ENCODE peak calls at places on chromosomes 5 and 9, in seven cellular contexts. H is H1, C is upper lobe of right lung, Y is PC-9, D is body of pancreas, I is ovary, U is mammary epithelial cell. V is an unnamed sample. For H3K4me1, the result is how much of the 10 kb centered on the place peaks cover.

GRCh38 chr5:23146183-23146582 is 293.0 kb upstream of the CDH12 start:
- DNase-seq in U (no peak), H (no peak), Y (no peak), I (no peak), D (no peak), C (no peak), V (no peak)

GRCh38 chr5:75648712-75649111 is 37.5 kb downstream of the ANKDD1B start:
- DNase-seq in C (no peak), I (no peak), D (no peak), U (no peak), H (no peak), Y (no peak), V (no peak)

GRCh38 chr5:62144395-62145022 is 161.5 kb upstream of the KIF2A start:
- DNase-seq in H (no peak), U (peak), I (no peak), D (peak), Y (no peak), C (no peak), V (no peak)

GRCh38 chr5:181207214-181207959 is 2.4 kb upstream of the TRIM7 start:
- DNase-seq in H (peak), I (peak), U (peak), Y (peak), D (peak), C (peak), V (peak)

GRCh38 chr5:54254482-54255198 is 55.7 kb downstream of the ARL15 start:
- DNase-seq in C (no peak), H (no peak), D (no peak), I (no peak), Y (no peak), U (no peak), V (no peak)

GRCh38 chr5:31827862-31828261 is 188.9 kb downstream of the PDZD2 start:
- DNase-seq in D (no peak), I (no peak), H (no peak), Y (no peak), U (peak), C (no peak), V (peak)

GRCh38 chr5:77852514-77853352 is 76.6 kb upstream of the TBCA start:
- DNase-seq in D (peak), U (peak), I (peak), Y (no peak), H (peak), C (peak), V (no peak)

GRCh38 chr5:175464414-175465233 is 13.7 kb upstream of the SFXN1 start:
- DNase-seq in I (no peak), Y (no peak), C (no peak), D (peak), H (peak), U (peak), V (no peak)

GRCh38 chr9:121906074-121906520 is 187.0 kb downstream of the TTLL11 start:
- DNase-seq in C (no peak), I (no peak), D (no peak), U (peak), Y (no peak), H (no peak), V (peak)

GRCh38 chr9:125255781-125256391 is 5.7 kb upstream of the GAPVD1 start:
- DNase-seq in C (no peak), U (no peak), D (no peak), H (no peak), Y (no peak), I (no peak), V (no peak)

GRCh38 chr9:109035684-109036423 is 22.6 kb upstream of the CTNNAL1 start:
- DNase-seq in I (peak), H (no peak), U (peak), D (peak), C (no peak), Y (peak), V (peak)

GRCh38 chr5:64939772-64940510 is 171.2 kb downstream of the CWC27 start:
- DNase-seq in H (peak), I (peak), D (peak), Y (peak), U (no peak), C (peak), V (no peak)

GRCh38 chr9:74724317-74724716 is 163.4 kb downstream of the TRPM6 start:
- DNase-seq in Y (no peak), U (no peak), I (no peak), H (no peak), C (no peak), D (no peak), V (no peak)

GRCh38 chr9:127154390-127155191 is 32.2 kb upstream of the ANGPTL2 start:
- DNase-seq in U (no peak), D (no peak), I (peak), H (peak), Y (no peak), C (peak), V (no peak)

GRCh38 chr5:138720840-138721239 is 32.4 kb upstream of the CTNNA1 start:
- DNase-seq in D (no peak), Y (no peak), H (no peak), C (no peak), U (no peak), I (no peak), V (no peak)

GRCh38 chr9:121648799-121649198 is 2.6 kb upstream of the DAB2IP start:
- DNase-seq in H (no peak), D (no peak), U (no peak), I (no peak), C (no peak), Y (no peak), V (no peak)

GRCh38 chr5:154214236-154215106 is 23.9 kb downstream of the GALNT10 start:
- DNase-seq in U (peak), I (no peak), H (no peak), D (no peak), Y (peak), C (no peak), V (peak)

GRCh38 chr9:122442568-122442967 is 35.2 kb downstream of the OR1J1 start:
- DNase-seq in Y (no peak), H (no peak), D (no peak), C (no peak), I (no peak), U (no peak), V (no peak)

GRCh38 chr9:76177924-76178323 is 216.3 kb downstream of the RFK start:
- DNase-seq in D (no peak), H (no peak), C (no peak), U (no peak), Y (no peak), I (no peak), V (no peak)

GRCh38 chr9:31519826-31520225 is 864.6 kb upstream of the ACO1 start:
- DNase-seq in U (no peak), I (no peak), D (no peak), H (no peak), C (no peak), Y (no peak), V (no peak)

GRCh38 chr5:23840083-23840482 is 332.7 kb downstream of the PRDM9 start:
- DNase-seq in U (no peak), D (no peak), Y (no peak), C (no peak), H (no peak), I (no peak), V (no peak)

GRCh38 chr5:54867310-54867944 is 118.0 kb downstream of the ESM1 start:
- DNase-seq in C (no peak), Y (peak), D (no peak), I (no peak), U (peak), H (no peak), V (no peak)

GRCh38 chr5:132459983-132460834 is 30.4 kb downstream of the IRF1 start:
- DNase-seq in H (no peak), D (peak), I (no peak), C (no peak), U (no peak), Y (no peak), V (no peak)

GRCh38 chr9:72726951-72727350 is 205.5 kb downstream of the TMC1 start:
- DNase-seq in I (no peak), U (no peak), H (no peak), C (no peak), D (no peak), Y (no peak), V (no peak)

GRCh38 chr5:127074466-127074865 is 1.2 kb upstream of the C5orf63 start:
- DNase-seq in U (no peak), H (no peak), I (no peak), D (no peak), C (no peak), Y (no peak), V (no peak)

GRCh38 chr9:134813841-134814240 is 66.8 kb upstream of the FCN2 start:
- DNase-seq in I (no peak), D (no peak), U (no peak), C (no peak), H (no peak), Y (no peak), V (no peak)

GRCh38 chr5:148759101-148759500 is 67.3 kb upstream of the ADRB2 start:
- DNase-seq in H (no peak), Y (no peak), D (no peak), I (no peak), C (no peak), U (no peak), V (no peak)

GRCh38 chr5:172777381-172778222 is 6.6 kb upstream of the DUSP1 start:
- DNase-seq in Y (peak), H (no peak), C (peak), I (peak), U (peak), D (peak), V (no peak)

GRCh38 chr9:4979224-4979623 is 5.8 kb upstream of the JAK2 start:
- DNase-seq in I (no peak), Y (no peak), C (no peak), H (no peak), D (no peak), U (no peak), V (no peak)

GRCh38 chr9:133237271-133237731 is 28.3 kb upstream of the OBP2B start:
- DNase-seq in U (no peak), C (no peak), I (peak), H (peak), Y (no peak), D (no peak), V (peak)

GRCh38 chr9:134134949-134135342 is 936 bp upstream of the WDR5 start:
- DNase-seq in H (no peak), Y (no peak), I (no peak), D (no peak), U (peak), C (no peak), V (peak)

DNA sequence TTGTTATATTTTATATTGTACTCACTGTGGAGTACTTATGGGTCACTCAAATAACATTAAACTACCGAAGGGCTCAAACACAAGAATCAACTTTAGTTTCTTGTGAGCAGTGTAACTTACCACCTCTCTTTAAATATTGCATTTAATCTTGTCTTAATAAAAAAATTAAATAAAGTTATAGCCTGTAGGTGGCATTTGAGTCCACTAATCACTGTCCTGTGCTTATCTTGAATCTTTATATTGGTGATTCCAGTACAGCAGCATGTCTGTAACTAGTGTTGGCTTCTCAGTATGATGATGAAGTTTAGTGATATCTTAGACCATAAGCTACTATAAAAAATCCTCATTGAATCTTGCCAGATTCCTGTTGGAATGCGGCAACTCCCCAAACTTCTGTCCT is 313.8 kb downstream of the FAM170A start:
- DNase-seq in D (no peak), Y (no peak), U (no peak), C (no peak), I (no peak), H (no peak), V (no peak)
- TF ChIP-seq CTCF in D (peak), Y (peak), U (no peak), C (peak), I (peak), H (no peak), V (no peak)

GRCh38 chr9:89730715-89731114 is 125.9 kb downstream of the GADD45G start:
- DNase-seq in C (peak), D (peak), U (no peak), I (peak), Y (no peak), H (no peak), V (no peak)

GRCh38 chr9:89732952-89733349 is 128.1 kb downstream of the GADD45G start:
- DNase-seq in H (no peak), I (peak), U (no peak), D (no peak), C (no peak), Y (no peak), V (no peak)

GRCh38 chr9:89732295-89732951 is 127.6 kb downstream of the GADD45G start:
- DNase-seq in I (no peak), H (no peak), D (peak), U (no peak), C (no peak), Y (no peak), V (peak)

GRCh38 chr9:89731262-89731980 is 126.6 kb downstream of the GADD45G start:
- DNase-seq in H (no peak), C (no peak), U (no peak), I (no peak), Y (no peak), D (no peak), V (no peak)

GRCh38 chr9:89729954-89730530 is 125.2 kb downstream of the GADD45G start:
- DNase-seq in C (no peak), I (no peak), D (no peak), U (no peak), H (no peak), Y (no peak), V (no peak)
- H3K4me1 ChIP-seq in C (under half), I (under half), D (under half), U (under half), H (under half), Y (under half), V (under half)

DNA sequence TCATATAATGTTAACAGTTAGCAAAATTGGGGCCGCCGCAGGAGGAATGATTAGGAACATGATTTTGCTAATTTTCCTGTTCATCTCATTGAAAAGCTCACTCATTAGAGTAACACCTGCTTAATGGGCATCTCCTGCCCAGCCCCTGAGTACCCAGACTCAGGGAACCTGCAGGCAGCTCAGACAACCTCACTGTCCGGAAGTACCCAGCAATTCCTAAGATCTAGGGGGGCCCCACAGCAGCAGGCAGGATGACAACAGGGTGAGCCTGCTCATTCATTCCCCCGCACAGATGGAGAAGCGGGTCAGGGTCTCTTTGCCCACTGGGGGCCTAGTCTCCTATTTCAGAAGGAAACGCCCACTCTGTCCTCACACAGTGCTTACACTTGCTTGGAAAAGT is 12.6 kb downstream of the FAM78A start:
- DNase-seq in H (peak), I (no peak), U (no peak), Y (no peak), C (no peak), D (no peak), V (no peak)
- H3K27ac ChIP-seq in H (no peak), I (no peak), U (no peak), Y (no peak), C (no peak), D (no peak), V (no peak)

GRCh38 chr5:141560725-141561483 is 57.9 kb downstream of the DIAPH1 start:
- DNase-seq in D (peak), Y (no peak), H (peak), C (peak), I (peak), U (peak), V (peak)
- TF ChIP-seq CTCF in D (peak), Y (peak), H (peak), C (peak), I (peak), U (peak), V (peak)

GRCh38 chr5:34709861-34710673 is 53.9 kb downstream of the RAI14 start:
- DNase-seq in H (no peak), U (peak), I (no peak), C (no peak), Y (peak), D (no peak), V (no peak)
- H3K4me1 ChIP-seq in H (under half), U (under half), I (under half), C (under half), Y (under half), D (under half), V (under half)

GRCh38 chr5:90590-91547 is 1.1 kb upstream of the PLEKHG4B start:
- DNase-seq in Y (no peak), D (peak), H (no peak), C (no peak), I (no peak), U (no peak), V (no peak)
- H3K27ac ChIP-seq in Y (no peak), D (no peak), H (peak), C (no peak), I (no peak), U (no peak), V (no peak)

GRCh38 chr5:141094481-141095262 is at the start of gene PCDHB2:
- DNase-seq in H (peak), D (peak), C (no peak), Y (no peak), I (no peak), U (peak), V (peak)
- TF ChIP-seq CTCF in H (peak), D (no peak), C (peak), Y (peak), I (no peak), U (peak), V (peak)

GRCh38 chr9:93577940-93578682 is 1.7 kb downstream of the PHF2 start:
- DNase-seq in Y (no peak), D (no peak), I (peak), C (no peak), H (peak), U (no peak), V (no peak)
- H3K4me1 ChIP-seq in Y (under half), D (half or more), I (under half), C (half or more), H (under half), U (under half), V (under half)